ENCODE peak calls at places on chromosomes 16 and 17, in nine cellular contexts. One of them, this sample, is unnamed.

GRCh38 chr16:25838724-25839186 is 147.0 kb downstream of the HS3ST4 start:
- DNase-seq in PC-3: peak
- DNase-seq in tibial artery: no peak
- DNase-seq in testis: peak
- DNase-seq in A549: peak
- DNase-seq in thoracic aorta: no peak
- DNase-seq in body of pancreas: peak
- DNase-seq in psoas muscle: no peak
- DNase-seq in pancreas: no peak
- DNase-seq in this sample: peak

GRCh38 chr16:58105619-58106018 is 23.6 kb downstream of the CFAP20 start:
- DNase-seq in PC-3: no peak
- DNase-seq in tibial artery: no peak
- DNase-seq in testis: no peak
- DNase-seq in A549: no peak
- DNase-seq in thoracic aorta: no peak
- DNase-seq in body of pancreas: no peak
- DNase-seq in psoas muscle: no peak
- DNase-seq in pancreas: no peak
- DNase-seq in this sample: no peak

GRCh38 chr16:75087040-75087979 is 29.3 kb downstream of the LDHD start:
- DNase-seq in PC-3: no peak
- DNase-seq in tibial artery: no peak
- DNase-seq in testis: peak
- DNase-seq in A549: no peak
- DNase-seq in thoracic aorta: no peak
- DNase-seq in body of pancreas: no peak
- DNase-seq in psoas muscle: peak
- DNase-seq in pancreas: no peak
- DNase-seq in this sample: peak

GRCh38 chr16:60655514-60656153 is 1380.6 kb downstream of the CDH8 start:
- DNase-seq in PC-3: no peak
- DNase-seq in tibial artery: no peak
- DNase-seq in testis: no peak
- DNase-seq in A549: no peak
- DNase-seq in thoracic aorta: no peak
- DNase-seq in body of pancreas: no peak
- DNase-seq in psoas muscle: no peak
- DNase-seq in pancreas: no peak
- DNase-seq in this sample: no peak

GRCh38 chr16:17070882-17071592 is 399.7 kb downstream of the XYLT1 start:
- DNase-seq in PC-3: no peak
- DNase-seq in tibial artery: no peak
- DNase-seq in testis: peak
- DNase-seq in A549: peak
- DNase-seq in thoracic aorta: no peak
- DNase-seq in body of pancreas: peak
- DNase-seq in psoas muscle: no peak
- DNase-seq in pancreas: no peak
- DNase-seq in this sample: peak

GRCh38 chr16:30131869-30132475 is 9.0 kb upstream of the MAPK3 start:
- DNase-seq in PC-3: no peak
- DNase-seq in tibial artery: no peak
- DNase-seq in testis: no peak
- DNase-seq in A549: no peak
- DNase-seq in thoracic aorta: no peak
- DNase-seq in body of pancreas: no peak
- DNase-seq in psoas muscle: no peak
- DNase-seq in pancreas: no peak
- DNase-seq in this sample: peak

GRCh38 chr17:66304304-66305174 is 2.1 kb downstream of the PRKCA start:
- DNase-seq in PC-3: peak
- DNase-seq in tibial artery: no peak
- DNase-seq in testis: no peak
- DNase-seq in A549: peak
- DNase-seq in thoracic aorta: no peak
- DNase-seq in body of pancreas: no peak
- DNase-seq in psoas muscle: no peak
- DNase-seq in pancreas: no peak
- DNase-seq in this sample: no peak

GRCh38 chr17:27333410-27333980 is 39.6 kb downstream of the WSB1 start:
- DNase-seq in PC-3: no peak
- DNase-seq in tibial artery: peak
- DNase-seq in testis: no peak
- DNase-seq in A549: no peak
- DNase-seq in thoracic aorta: no peak
- DNase-seq in body of pancreas: peak
- DNase-seq in psoas muscle: no peak
- DNase-seq in pancreas: no peak
- DNase-seq in this sample: no peak

GRCh38 chr17:21140911-21141310 is 14.1 kb downstream of the DHRS7B start:
- DNase-seq in PC-3: no peak
- DNase-seq in tibial artery: no peak
- DNase-seq in testis: no peak
- DNase-seq in A549: no peak
- DNase-seq in thoracic aorta: no peak
- DNase-seq in body of pancreas: no peak
- DNase-seq in psoas muscle: no peak
- DNase-seq in pancreas: no peak
- DNase-seq in this sample: no peak

GRCh38 chr17:78362671-78363070 is 2.8 kb upstream of the SOCS3 start:
- DNase-seq in PC-3: no peak
- DNase-seq in tibial artery: no peak
- DNase-seq in testis: no peak
- DNase-seq in A549: no peak
- DNase-seq in thoracic aorta: no peak
- DNase-seq in body of pancreas: no peak
- DNase-seq in psoas muscle: no peak
- DNase-seq in pancreas: no peak
- DNase-seq in this sample: no peak

GRCh38 chr17:68255731-68256538 is 8.1 kb downstream of the AMZ2 start:
- DNase-seq in PC-3: no peak
- DNase-seq in tibial artery: no peak
- DNase-seq in testis: no peak
- DNase-seq in A549: no peak
- DNase-seq in thoracic aorta: no peak
- DNase-seq in body of pancreas: no peak
- DNase-seq in psoas muscle: no peak
- DNase-seq in pancreas: no peak
- DNase-seq in this sample: no peak

GRCh38 chr17:75752405-75753192 is 12.4 kb downstream of the GALK1 start:
- DNase-seq in PC-3: no peak
- DNase-seq in tibial artery: no peak
- DNase-seq in testis: no peak
- DNase-seq in A549: no peak
- DNase-seq in thoracic aorta: no peak
- DNase-seq in body of pancreas: no peak
- DNase-seq in psoas muscle: peak
- DNase-seq in pancreas: no peak
- DNase-seq in this sample: no peak
- TF ChIP-seq CTCF in PC-3: no peak
- TF ChIP-seq CTCF in tibial artery: no peak
- TF ChIP-seq CTCF in testis: no peak
- TF ChIP-seq CTCF in A549: no peak
- TF ChIP-seq CTCF in thoracic aorta: no peak
- TF ChIP-seq CTCF in body of pancreas: no peak
- TF ChIP-seq CTCF in psoas muscle: no peak
- TF ChIP-seq CTCF in pancreas: no peak
- TF ChIP-seq CTCF in this sample: no peak

GRCh38 chr17:16930571-16931317 is 41.2 kb downstream of the TNFRSF13B start:
- DNase-seq in PC-3: no peak
- DNase-seq in tibial artery: no peak
- DNase-seq in testis: no peak
- DNase-seq in A549: no peak
- DNase-seq in thoracic aorta: no peak
- DNase-seq in body of pancreas: no peak
- DNase-seq in psoas muscle: no peak
- DNase-seq in pancreas: peak
- DNase-seq in this sample: no peak

GRCh38 chr17:16929281-16929680 is 42.6 kb downstream of the TNFRSF13B start:
- DNase-seq in PC-3: no peak
- DNase-seq in tibial artery: no peak
- DNase-seq in testis: no peak
- DNase-seq in A549: no peak
- DNase-seq in thoracic aorta: no peak
- DNase-seq in body of pancreas: no peak
- DNase-seq in psoas muscle: no peak
- DNase-seq in pancreas: no peak
- DNase-seq in this sample: no peak

GRCh38 chr17:16931318-16932060 is 40.4 kb downstream of the TNFRSF13B start:
- DNase-seq in PC-3: no peak
- DNase-seq in tibial artery: no peak
- DNase-seq in testis: no peak
- DNase-seq in A549: no peak
- DNase-seq in thoracic aorta: no peak
- DNase-seq in body of pancreas: no peak
- DNase-seq in psoas muscle: no peak
- DNase-seq in pancreas: peak
- DNase-seq in this sample: no peak

GRCh38 chr17:16928406-16929280 is 43.3 kb downstream of the TNFRSF13B start:
- DNase-seq in PC-3: no peak
- DNase-seq in tibial artery: peak
- DNase-seq in testis: no peak
- DNase-seq in A549: no peak
- DNase-seq in thoracic aorta: no peak
- DNase-seq in body of pancreas: no peak
- DNase-seq in psoas muscle: no peak
- DNase-seq in pancreas: no peak
- DNase-seq in this sample: no peak

DNA sequence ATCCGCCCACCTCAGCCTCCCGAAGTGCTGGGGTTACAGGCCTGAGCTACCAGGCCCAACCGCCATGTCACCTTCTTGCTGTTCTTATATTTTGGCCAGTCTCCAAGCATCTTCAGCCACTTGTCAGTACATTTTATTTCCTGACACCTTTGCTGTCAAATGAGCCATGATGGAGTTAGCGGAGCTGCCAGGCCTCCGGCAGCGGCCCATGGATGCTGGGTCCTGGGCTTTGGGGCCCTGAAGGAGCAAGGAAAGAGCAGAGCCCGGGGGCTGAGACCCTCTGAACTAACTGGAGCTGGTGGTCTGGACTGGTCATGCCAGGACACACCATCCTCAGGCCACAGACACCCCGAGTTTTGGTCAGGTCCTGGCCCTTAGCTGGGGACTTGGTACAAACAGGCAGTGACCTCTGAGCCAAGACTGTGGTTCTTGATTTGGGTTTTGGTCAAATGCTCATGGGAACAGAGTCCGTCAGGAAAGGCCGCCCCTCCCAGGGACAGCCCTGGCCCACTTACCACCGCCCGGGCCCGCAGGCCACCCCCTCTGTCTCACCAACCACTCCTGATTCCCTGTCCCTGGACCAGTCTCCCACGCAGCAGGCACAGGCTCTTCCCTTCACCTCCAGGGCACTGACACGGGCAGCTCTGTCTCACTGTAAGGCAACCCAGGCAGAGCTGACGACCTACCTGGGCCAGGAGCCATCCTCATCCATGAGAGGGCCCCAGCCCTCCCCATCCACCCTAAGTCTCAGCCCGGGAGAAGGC is 42.0 kb downstream of the TNFRSF13B start:
- DNase-seq in PC-3: no peak
- DNase-seq in tibial artery: no peak
- DNase-seq in testis: no peak
- DNase-seq in A549: no peak
- DNase-seq in thoracic aorta: no peak
- DNase-seq in body of pancreas: no peak
- DNase-seq in psoas muscle: no peak
- DNase-seq in pancreas: peak
- DNase-seq in this sample: no peak
- H3K27ac ChIP-seq in PC-3: no peak
- H3K27ac ChIP-seq in tibial artery: no peak
- H3K27ac ChIP-seq in testis: no peak
- H3K27ac ChIP-seq in A549: no peak
- H3K27ac ChIP-seq in thoracic aorta: no peak
- H3K27ac ChIP-seq in body of pancreas: no peak
- H3K27ac ChIP-seq in psoas muscle: no peak
- H3K27ac ChIP-seq in pancreas: no peak
- H3K27ac ChIP-seq in this sample: no peak

GRCh38 chr17:56257075-56257474 is 103.8 kb downstream of the ANKFN1 start:
- DNase-seq in PC-3: no peak
- DNase-seq in tibial artery: no peak
- DNase-seq in testis: no peak
- DNase-seq in A549: no peak
- DNase-seq in thoracic aorta: no peak
- DNase-seq in body of pancreas: no peak
- DNase-seq in psoas muscle: no peak
- DNase-seq in pancreas: no peak
- DNase-seq in this sample: no peak

GRCh38 chr17:56262854-56263253 is 109.6 kb downstream of the ANKFN1 start:
- DNase-seq in PC-3: peak
- DNase-seq in tibial artery: no peak
- DNase-seq in testis: no peak
- DNase-seq in A549: no peak
- DNase-seq in thoracic aorta: no peak
- DNase-seq in body of pancreas: no peak
- DNase-seq in psoas muscle: no peak
- DNase-seq in pancreas: no peak
- DNase-seq in this sample: no peak

GRCh38 chr17:56260421-56260820 is 107.1 kb downstream of the ANKFN1 start:
- DNase-seq in PC-3: no peak
- DNase-seq in tibial artery: no peak
- DNase-seq in testis: no peak
- DNase-seq in A549: no peak
- DNase-seq in thoracic aorta: no peak
- DNase-seq in body of pancreas: no peak
- DNase-seq in psoas muscle: no peak
- DNase-seq in pancreas: no peak
- DNase-seq in this sample: no peak
- TF ChIP-seq CTCF in PC-3: no peak
- TF ChIP-seq CTCF in tibial artery: no peak
- TF ChIP-seq CTCF in testis: no peak
- TF ChIP-seq CTCF in A549: no peak
- TF ChIP-seq CTCF in thoracic aorta: no peak
- TF ChIP-seq CTCF in body of pancreas: no peak
- TF ChIP-seq CTCF in psoas muscle: no peak
- TF ChIP-seq CTCF in pancreas: no peak
- TF ChIP-seq CTCF in this sample: no peak

DNA sequence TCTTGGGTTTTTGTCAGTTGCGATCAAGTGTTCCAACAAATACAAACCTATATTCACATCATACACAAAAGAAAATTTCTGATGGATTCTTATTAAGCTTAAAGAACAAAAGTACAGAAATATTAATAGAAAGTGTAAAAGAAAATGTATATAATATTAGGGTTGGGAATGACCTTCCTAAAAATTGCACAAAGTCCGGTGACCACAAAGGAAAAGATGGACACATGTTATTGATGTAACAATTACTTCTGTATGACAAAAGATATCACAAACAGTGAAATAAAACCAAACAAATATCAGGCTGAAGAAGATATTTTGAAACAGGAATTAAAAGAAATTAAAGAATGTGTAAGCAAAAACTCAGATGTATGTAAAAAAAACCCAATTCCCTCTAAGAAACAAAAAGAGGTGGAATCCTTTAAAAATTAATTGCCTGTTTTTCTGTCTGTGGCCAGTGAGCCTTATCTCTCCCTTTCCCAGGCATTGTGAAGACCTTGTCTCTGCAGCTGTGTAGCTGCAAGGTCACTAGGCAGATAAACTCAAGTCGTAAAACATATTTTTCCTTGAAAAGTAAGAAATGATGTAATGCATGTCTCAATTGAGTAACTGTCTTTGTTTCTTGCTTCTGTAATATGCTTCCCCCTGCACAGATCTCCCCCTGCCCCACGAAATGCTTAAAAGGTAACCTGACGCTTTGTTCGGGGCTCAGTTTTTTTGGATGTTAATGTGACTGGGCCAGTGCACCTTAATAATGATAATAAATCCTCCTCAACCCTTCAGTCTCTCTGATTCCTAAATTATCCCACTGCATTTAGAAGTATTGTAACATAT is 2.8 kb downstream of the ST6GALNAC1 start:
- DNase-seq in PC-3: no peak
- DNase-seq in tibial artery: no peak
- DNase-seq in testis: peak
- DNase-seq in A549: no peak
- DNase-seq in thoracic aorta: no peak
- DNase-seq in body of pancreas: no peak
- DNase-seq in psoas muscle: no peak
- DNase-seq in pancreas: no peak
- DNase-seq in this sample: no peak
- H3K27ac ChIP-seq in PC-3: peak
- H3K27ac ChIP-seq in tibial artery: no peak
- H3K27ac ChIP-seq in testis: peak
- H3K27ac ChIP-seq in A549: peak
- H3K27ac ChIP-seq in thoracic aorta: no peak
- H3K27ac ChIP-seq in body of pancreas: no peak
- H3K27ac ChIP-seq in psoas muscle: no peak
- H3K27ac ChIP-seq in pancreas: no peak
- H3K27ac ChIP-seq in this sample: peak